ENCODE peak calls at places on chromosomes 2 and 18, in seven cellular contexts. One of them, this sample, is unnamed.

GRCh38 chr18:58208207-58208944 is 164.3 kb downstream of the NEDD4L start:
- DNase-seq in naive thymus-derived CD4-positive, alpha-beta T cell: no peak
- DNase-seq in BE2C: no peak
- DNase-seq in AG08395: no peak
- DNase-seq in astrocyte of the spinal cord: no peak
- DNase-seq in stimulated activated CD4-positive, alpha-beta T cell treated with anti-CD3 and anti-CD28 coated beads, TNF-alpha, amount 100 ng/mL, for 1 hour: no peak
- DNase-seq in GM04504: no peak
- DNase-seq in this sample: no peak

GRCh38 chr2:222655406-222655747 is 515 bp downstream of the FARSB start:
- DNase-seq in naive thymus-derived CD4-positive, alpha-beta T cell: no peak
- DNase-seq in BE2C: no peak
- DNase-seq in AG08395: peak
- DNase-seq in astrocyte of the spinal cord: peak
- DNase-seq in stimulated activated CD4-positive, alpha-beta T cell treated with anti-CD3 and anti-CD28 coated beads, TNF-alpha, amount 100 ng/mL, for 1 hour: no peak
- DNase-seq in GM04504: no peak
- DNase-seq in this sample: no peak

GRCh38 chr2:9298583-9298982 is 92.0 kb downstream of the ASAP2 start:
- DNase-seq in naive thymus-derived CD4-positive, alpha-beta T cell: no peak
- DNase-seq in BE2C: no peak
- DNase-seq in AG08395: no peak
- DNase-seq in astrocyte of the spinal cord: no peak
- DNase-seq in stimulated activated CD4-positive, alpha-beta T cell treated with anti-CD3 and anti-CD28 coated beads, TNF-alpha, amount 100 ng/mL, for 1 hour: no peak
- DNase-seq in GM04504: no peak
- DNase-seq in this sample: no peak

GRCh38 chr2:119672161-119672862 is 6.7 kb upstream of the TMEM177 start:
- DNase-seq in naive thymus-derived CD4-positive, alpha-beta T cell: no peak
- DNase-seq in BE2C: no peak
- DNase-seq in AG08395: no peak
- DNase-seq in astrocyte of the spinal cord: no peak
- DNase-seq in stimulated activated CD4-positive, alpha-beta T cell treated with anti-CD3 and anti-CD28 coated beads, TNF-alpha, amount 100 ng/mL, for 1 hour: no peak
- DNase-seq in GM04504: no peak
- DNase-seq in this sample: no peak

GRCh38 chr2:129849559-129850160 is 129.8 kb upstream of the RAB6C start:
- DNase-seq in naive thymus-derived CD4-positive, alpha-beta T cell: peak
- DNase-seq in BE2C: no peak
- DNase-seq in AG08395: peak
- DNase-seq in astrocyte of the spinal cord: peak
- DNase-seq in stimulated activated CD4-positive, alpha-beta T cell treated with anti-CD3 and anti-CD28 coated beads, TNF-alpha, amount 100 ng/mL, for 1 hour: no peak
- DNase-seq in GM04504: peak
- DNase-seq in this sample: peak

GRCh38 chr2:4900242-4900641 is 791.9 kb upstream of the SOX11 start:
- DNase-seq in naive thymus-derived CD4-positive, alpha-beta T cell: no peak
- DNase-seq in BE2C: no peak
- DNase-seq in AG08395: no peak
- DNase-seq in astrocyte of the spinal cord: no peak
- DNase-seq in stimulated activated CD4-positive, alpha-beta T cell treated with anti-CD3 and anti-CD28 coated beads, TNF-alpha, amount 100 ng/mL, for 1 hour: no peak
- DNase-seq in GM04504: no peak
- DNase-seq in this sample: no peak

GRCh38 chr2:190280565-190281330 is 38.9 kb downstream of the HIBCH start:
- DNase-seq in naive thymus-derived CD4-positive, alpha-beta T cell: no peak
- DNase-seq in BE2C: no peak
- DNase-seq in AG08395: no peak
- DNase-seq in astrocyte of the spinal cord: no peak
- DNase-seq in stimulated activated CD4-positive, alpha-beta T cell treated with anti-CD3 and anti-CD28 coated beads, TNF-alpha, amount 100 ng/mL, for 1 hour: no peak
- DNase-seq in GM04504: no peak
- DNase-seq in this sample: no peak

GRCh38 chr2:177147093-177147694 is 65.4 kb upstream of the HNRNPA3 start:
- DNase-seq in naive thymus-derived CD4-positive, alpha-beta T cell: peak
- DNase-seq in BE2C: no peak
- DNase-seq in AG08395: peak
- DNase-seq in astrocyte of the spinal cord: peak
- DNase-seq in stimulated activated CD4-positive, alpha-beta T cell treated with anti-CD3 and anti-CD28 coated beads, TNF-alpha, amount 100 ng/mL, for 1 hour: no peak
- DNase-seq in GM04504: peak
- DNase-seq in this sample: peak

GRCh38 chr2:20179755-20180594 is 45.0 kb downstream of the SDC1 start:
- DNase-seq in naive thymus-derived CD4-positive, alpha-beta T cell: no peak
- DNase-seq in BE2C: no peak
- DNase-seq in AG08395: no peak
- DNase-seq in astrocyte of the spinal cord: no peak
- DNase-seq in stimulated activated CD4-positive, alpha-beta T cell treated with anti-CD3 and anti-CD28 coated beads, TNF-alpha, amount 100 ng/mL, for 1 hour: no peak
- DNase-seq in GM04504: no peak
- DNase-seq in this sample: no peak

GRCh38 chr2:108385411-108386071 is 7.8 kb downstream of the SULT1C4 start:
- DNase-seq in naive thymus-derived CD4-positive, alpha-beta T cell: no peak
- DNase-seq in BE2C: no peak
- DNase-seq in AG08395: no peak
- DNase-seq in astrocyte of the spinal cord: no peak
- DNase-seq in stimulated activated CD4-positive, alpha-beta T cell treated with anti-CD3 and anti-CD28 coated beads, TNF-alpha, amount 100 ng/mL, for 1 hour: no peak
- DNase-seq in GM04504: no peak
- DNase-seq in this sample: no peak

GRCh38 chr18:45841765-45842442 is 16.4 kb downstream of the SIGLEC15 start:
- DNase-seq in naive thymus-derived CD4-positive, alpha-beta T cell: no peak
- DNase-seq in BE2C: no peak
- DNase-seq in AG08395: no peak
- DNase-seq in astrocyte of the spinal cord: no peak
- DNase-seq in stimulated activated CD4-positive, alpha-beta T cell treated with anti-CD3 and anti-CD28 coated beads, TNF-alpha, amount 100 ng/mL, for 1 hour: no peak
- DNase-seq in GM04504: no peak
- DNase-seq in this sample: no peak

GRCh38 chr2:176491172-176491904 is 222.1 kb downstream of the MTX2 start:
- DNase-seq in naive thymus-derived CD4-positive, alpha-beta T cell: no peak
- DNase-seq in BE2C: no peak
- DNase-seq in AG08395: peak
- DNase-seq in astrocyte of the spinal cord: peak
- DNase-seq in stimulated activated CD4-positive, alpha-beta T cell treated with anti-CD3 and anti-CD28 coated beads, TNF-alpha, amount 100 ng/mL, for 1 hour: no peak
- DNase-seq in GM04504: peak
- DNase-seq in this sample: peak

GRCh38 chr18:67513285-67513684 is 3.2 kb downstream of the DSEL start:
- DNase-seq in naive thymus-derived CD4-positive, alpha-beta T cell: no peak
- DNase-seq in BE2C: no peak
- DNase-seq in AG08395: no peak
- DNase-seq in astrocyte of the spinal cord: no peak
- DNase-seq in stimulated activated CD4-positive, alpha-beta T cell treated with anti-CD3 and anti-CD28 coated beads, TNF-alpha, amount 100 ng/mL, for 1 hour: no peak
- DNase-seq in GM04504: no peak
- DNase-seq in this sample: no peak

GRCh38 chr2:113282747-113283533 is 4.2 kb upstream of the PAX8 start:
- DNase-seq in naive thymus-derived CD4-positive, alpha-beta T cell: no peak
- DNase-seq in BE2C: no peak
- DNase-seq in AG08395: no peak
- DNase-seq in astrocyte of the spinal cord: peak
- DNase-seq in stimulated activated CD4-positive, alpha-beta T cell treated with anti-CD3 and anti-CD28 coated beads, TNF-alpha, amount 100 ng/mL, for 1 hour: no peak
- DNase-seq in GM04504: no peak
- DNase-seq in this sample: peak

GRCh38 chr2:149387411-149387810 is 57.0 kb downstream of the LYPD6 start:
- DNase-seq in naive thymus-derived CD4-positive, alpha-beta T cell: no peak
- DNase-seq in BE2C: no peak
- DNase-seq in AG08395: no peak
- DNase-seq in astrocyte of the spinal cord: no peak
- DNase-seq in stimulated activated CD4-positive, alpha-beta T cell treated with anti-CD3 and anti-CD28 coated beads, TNF-alpha, amount 100 ng/mL, for 1 hour: no peak
- DNase-seq in GM04504: no peak
- DNase-seq in this sample: no peak

GRCh38 chr2:88638123-88638650 is 10.9 kb upstream of the EIF2AK3 start:
- DNase-seq in naive thymus-derived CD4-positive, alpha-beta T cell: no peak
- DNase-seq in BE2C: no peak
- DNase-seq in AG08395: no peak
- DNase-seq in astrocyte of the spinal cord: no peak
- DNase-seq in stimulated activated CD4-positive, alpha-beta T cell treated with anti-CD3 and anti-CD28 coated beads, TNF-alpha, amount 100 ng/mL, for 1 hour: no peak
- DNase-seq in GM04504: no peak
- DNase-seq in this sample: no peak

GRCh38 chr2:158719411-158719810 is 75.7 kb upstream of the DAPL1 start:
- DNase-seq in naive thymus-derived CD4-positive, alpha-beta T cell: no peak
- DNase-seq in BE2C: no peak
- DNase-seq in AG08395: no peak
- DNase-seq in astrocyte of the spinal cord: no peak
- DNase-seq in stimulated activated CD4-positive, alpha-beta T cell treated with anti-CD3 and anti-CD28 coated beads, TNF-alpha, amount 100 ng/mL, for 1 hour: no peak
- DNase-seq in GM04504: no peak
- DNase-seq in this sample: no peak

GRCh38 chr18:76452357-76452756 is 42.7 kb downstream of the ZNF516 start:
- DNase-seq in naive thymus-derived CD4-positive, alpha-beta T cell: no peak
- DNase-seq in BE2C: no peak
- DNase-seq in AG08395: no peak
- DNase-seq in astrocyte of the spinal cord: peak
- DNase-seq in stimulated activated CD4-positive, alpha-beta T cell treated with anti-CD3 and anti-CD28 coated beads, TNF-alpha, amount 100 ng/mL, for 1 hour: no peak
- DNase-seq in GM04504: no peak
- DNase-seq in this sample: no peak

GRCh38 chr2:1437537-1437936 is 24.3 kb downstream of the TPO start:
- DNase-seq in naive thymus-derived CD4-positive, alpha-beta T cell: no peak
- DNase-seq in BE2C: no peak
- DNase-seq in AG08395: no peak
- DNase-seq in astrocyte of the spinal cord: no peak
- DNase-seq in stimulated activated CD4-positive, alpha-beta T cell treated with anti-CD3 and anti-CD28 coated beads, TNF-alpha, amount 100 ng/mL, for 1 hour: no peak
- DNase-seq in GM04504: no peak
- DNase-seq in this sample: no peak

GRCh38 chr2:25252291-25253152 is 84.1 kb upstream of the POMC start:
- DNase-seq in naive thymus-derived CD4-positive, alpha-beta T cell: peak
- DNase-seq in BE2C: peak
- DNase-seq in AG08395: peak
- DNase-seq in astrocyte of the spinal cord: peak
- DNase-seq in stimulated activated CD4-positive, alpha-beta T cell treated with anti-CD3 and anti-CD28 coated beads, TNF-alpha, amount 100 ng/mL, for 1 hour: no peak
- DNase-seq in GM04504: no peak
- DNase-seq in this sample: peak

GRCh38 chr2:68767031-68767961 is 32.7 kb downstream of the ARHGAP25 start:
- DNase-seq in naive thymus-derived CD4-positive, alpha-beta T cell: peak
- DNase-seq in BE2C: no peak
- DNase-seq in AG08395: no peak
- DNase-seq in astrocyte of the spinal cord: no peak
- DNase-seq in stimulated activated CD4-positive, alpha-beta T cell treated with anti-CD3 and anti-CD28 coated beads, TNF-alpha, amount 100 ng/mL, for 1 hour: no peak
- DNase-seq in GM04504: no peak
- DNase-seq in this sample: no peak

GRCh38 chr2:32671885-32672519 is 44.2 kb downstream of the TTC27 start:
- DNase-seq in naive thymus-derived CD4-positive, alpha-beta T cell: no peak
- DNase-seq in BE2C: no peak
- DNase-seq in AG08395: peak
- DNase-seq in astrocyte of the spinal cord: no peak
- DNase-seq in stimulated activated CD4-positive, alpha-beta T cell treated with anti-CD3 and anti-CD28 coated beads, TNF-alpha, amount 100 ng/mL, for 1 hour: no peak
- DNase-seq in GM04504: peak
- DNase-seq in this sample: no peak

GRCh38 chr2:42386684-42387083 is 25.7 kb upstream of the COX7A2L start:
- DNase-seq in naive thymus-derived CD4-positive, alpha-beta T cell: no peak
- DNase-seq in BE2C: no peak
- DNase-seq in AG08395: no peak
- DNase-seq in astrocyte of the spinal cord: no peak
- DNase-seq in stimulated activated CD4-positive, alpha-beta T cell treated with anti-CD3 and anti-CD28 coated beads, TNF-alpha, amount 100 ng/mL, for 1 hour: no peak
- DNase-seq in GM04504: no peak
- DNase-seq in this sample: no peak

GRCh38 chr18:77088977-77089795 is 43.4 kb downstream of the MBP start:
- DNase-seq in naive thymus-derived CD4-positive, alpha-beta T cell: no peak
- DNase-seq in BE2C: no peak
- DNase-seq in AG08395: no peak
- DNase-seq in astrocyte of the spinal cord: no peak
- DNase-seq in stimulated activated CD4-positive, alpha-beta T cell treated with anti-CD3 and anti-CD28 coated beads, TNF-alpha, amount 100 ng/mL, for 1 hour: no peak
- DNase-seq in GM04504: no peak
- DNase-seq in this sample: no peak

GRCh38 chr2:242010567-242011513 is 141.3 kb downstream of the RTP5 start:
- DNase-seq in naive thymus-derived CD4-positive, alpha-beta T cell: peak
- DNase-seq in BE2C: no peak
- DNase-seq in AG08395: no peak
- DNase-seq in astrocyte of the spinal cord: peak
- DNase-seq in stimulated activated CD4-positive, alpha-beta T cell treated with anti-CD3 and anti-CD28 coated beads, TNF-alpha, amount 100 ng/mL, for 1 hour: no peak
- DNase-seq in GM04504: no peak
- DNase-seq in this sample: no peak

GRCh38 chr2:3078684-3079083 is 298.9 kb downstream of the EIPR1 start:
- DNase-seq in naive thymus-derived CD4-positive, alpha-beta T cell: no peak
- DNase-seq in BE2C: no peak
- DNase-seq in AG08395: no peak
- DNase-seq in astrocyte of the spinal cord: no peak
- DNase-seq in stimulated activated CD4-positive, alpha-beta T cell treated with anti-CD3 and anti-CD28 coated beads, TNF-alpha, amount 100 ng/mL, for 1 hour: no peak
- DNase-seq in GM04504: no peak
- DNase-seq in this sample: no peak

GRCh38 chr2:38496927-38497669 is 105.6 kb downstream of the HNRNPLL start:
- DNase-seq in naive thymus-derived CD4-positive, alpha-beta T cell: no peak
- DNase-seq in BE2C: no peak
- DNase-seq in AG08395: no peak
- DNase-seq in astrocyte of the spinal cord: no peak
- DNase-seq in stimulated activated CD4-positive, alpha-beta T cell treated with anti-CD3 and anti-CD28 coated beads, TNF-alpha, amount 100 ng/mL, for 1 hour: no peak
- DNase-seq in GM04504: no peak
- DNase-seq in this sample: no peak

GRCh38 chr2:205738341-205738968 is 56.2 kb downstream of the NRP2 start:
- DNase-seq in naive thymus-derived CD4-positive, alpha-beta T cell: no peak
- DNase-seq in BE2C: no peak
- DNase-seq in AG08395: no peak
- DNase-seq in astrocyte of the spinal cord: no peak
- DNase-seq in stimulated activated CD4-positive, alpha-beta T cell treated with anti-CD3 and anti-CD28 coated beads, TNF-alpha, amount 100 ng/mL, for 1 hour: no peak
- DNase-seq in GM04504: no peak
- DNase-seq in this sample: no peak

GRCh38 chr2:197669077-197669476 is 6.3 kb downstream of the RFTN2 start:
- DNase-seq in naive thymus-derived CD4-positive, alpha-beta T cell: no peak
- DNase-seq in BE2C: no peak
- DNase-seq in AG08395: no peak
- DNase-seq in astrocyte of the spinal cord: no peak
- DNase-seq in stimulated activated CD4-positive, alpha-beta T cell treated with anti-CD3 and anti-CD28 coated beads, TNF-alpha, amount 100 ng/mL, for 1 hour: no peak
- DNase-seq in GM04504: no peak
- DNase-seq in this sample: no peak

GRCh38 chr18:46215902-46216723 is 111.9 kb downstream of the HAUS1 start:
- DNase-seq in naive thymus-derived CD4-positive, alpha-beta T cell: no peak
- DNase-seq in BE2C: no peak
- DNase-seq in AG08395: no peak
- DNase-seq in astrocyte of the spinal cord: no peak
- DNase-seq in stimulated activated CD4-positive, alpha-beta T cell treated with anti-CD3 and anti-CD28 coated beads, TNF-alpha, amount 100 ng/mL, for 1 hour: no peak
- DNase-seq in GM04504: no peak
- DNase-seq in this sample: no peak

GRCh38 chr18:32104516-32104915 is 12.8 kb downstream of the RNF138 start:
- DNase-seq in naive thymus-derived CD4-positive, alpha-beta T cell: no peak
- DNase-seq in BE2C: no peak
- DNase-seq in AG08395: no peak
- DNase-seq in astrocyte of the spinal cord: no peak
- DNase-seq in stimulated activated CD4-positive, alpha-beta T cell treated with anti-CD3 and anti-CD28 coated beads, TNF-alpha, amount 100 ng/mL, for 1 hour: no peak
- DNase-seq in GM04504: no peak
- DNase-seq in this sample: no peak

GRCh38 chr2:69456154-69456553 is 18.9 kb upstream of the NFU1 start:
- DNase-seq in naive thymus-derived CD4-positive, alpha-beta T cell: no peak
- DNase-seq in BE2C: no peak
- DNase-seq in AG08395: no peak
- DNase-seq in astrocyte of the spinal cord: no peak
- DNase-seq in stimulated activated CD4-positive, alpha-beta T cell treated with anti-CD3 and anti-CD28 coated beads, TNF-alpha, amount 100 ng/mL, for 1 hour: no peak
- DNase-seq in GM04504: no peak
- DNase-seq in this sample: no peak

GRCh38 chr2:111022630-111023029 is 98.1 kb upstream of the BCL2L11 start:
- DNase-seq in naive thymus-derived CD4-positive, alpha-beta T cell: no peak
- DNase-seq in BE2C: no peak
- DNase-seq in AG08395: no peak
- DNase-seq in astrocyte of the spinal cord: no peak
- DNase-seq in stimulated activated CD4-positive, alpha-beta T cell treated with anti-CD3 and anti-CD28 coated beads, TNF-alpha, amount 100 ng/mL, for 1 hour: no peak
- DNase-seq in GM04504: no peak
- DNase-seq in this sample: no peak

GRCh38 chr2:189406612-189407011 is 34.7 kb upstream of the WDR75 start:
- DNase-seq in naive thymus-derived CD4-positive, alpha-beta T cell: no peak
- DNase-seq in BE2C: no peak
- DNase-seq in AG08395: no peak
- DNase-seq in astrocyte of the spinal cord: no peak
- DNase-seq in stimulated activated CD4-positive, alpha-beta T cell treated with anti-CD3 and anti-CD28 coated beads, TNF-alpha, amount 100 ng/mL, for 1 hour: no peak
- DNase-seq in GM04504: no peak
- DNase-seq in this sample: no peak

GRCh38 chr2:186718895-186719294 is 25.0 kb downstream of the FAM171B start:
- DNase-seq in naive thymus-derived CD4-positive, alpha-beta T cell: no peak
- DNase-seq in BE2C: no peak
- DNase-seq in AG08395: no peak
- DNase-seq in astrocyte of the spinal cord: no peak
- DNase-seq in stimulated activated CD4-positive, alpha-beta T cell treated with anti-CD3 and anti-CD28 coated beads, TNF-alpha, amount 100 ng/mL, for 1 hour: no peak
- DNase-seq in GM04504: no peak
- DNase-seq in this sample: no peak

GRCh38 chr18:51153659-51154371 is 43.7 kb downstream of the MEX3C start:
- DNase-seq in naive thymus-derived CD4-positive, alpha-beta T cell: peak
- DNase-seq in BE2C: no peak
- DNase-seq in AG08395: no peak
- DNase-seq in astrocyte of the spinal cord: no peak
- DNase-seq in stimulated activated CD4-positive, alpha-beta T cell treated with anti-CD3 and anti-CD28 coated beads, TNF-alpha, amount 100 ng/mL, for 1 hour: no peak
- DNase-seq in GM04504: no peak
- DNase-seq in this sample: no peak

GRCh38 chr2:111686994-111687393 is 197.0 kb downstream of the ANAPC1 start:
- DNase-seq in naive thymus-derived CD4-positive, alpha-beta T cell: no peak
- DNase-seq in BE2C: no peak
- DNase-seq in AG08395: no peak
- DNase-seq in astrocyte of the spinal cord: no peak
- DNase-seq in stimulated activated CD4-positive, alpha-beta T cell treated with anti-CD3 and anti-CD28 coated beads, TNF-alpha, amount 100 ng/mL, for 1 hour: no peak
- DNase-seq in GM04504: no peak
- DNase-seq in this sample: no peak

GRCh38 chr2:29990112-29990511 is 68.7 kb upstream of the ALK start:
- DNase-seq in naive thymus-derived CD4-positive, alpha-beta T cell: no peak
- DNase-seq in BE2C: no peak
- DNase-seq in AG08395: no peak
- DNase-seq in astrocyte of the spinal cord: no peak
- DNase-seq in stimulated activated CD4-positive, alpha-beta T cell treated with anti-CD3 and anti-CD28 coated beads, TNF-alpha, amount 100 ng/mL, for 1 hour: no peak
- DNase-seq in GM04504: no peak
- DNase-seq in this sample: no peak